ENCODE peak calls at places on chromosomes 6 and 20, in seven cellular contexts. P is KBM-7; F is stimulated activated naive CD4-positive, alpha-beta T cell treated with Interleukin-2 at 50 U/mL for 16 hours; V is AG10803; O is caudate nucleus; C is stomach; Q is fibroblast of lung. U is an unnamed sample.

GRCh38 chr6:157586088-157586414 is 205.1 kb downstream of the ZDHHC14 start:
- DNase-seq in P (no peak), O (no peak), F (no peak), V (no peak), C (no peak), Q (no peak), U (no peak)

GRCh38 chr6:130587778-130588520 is 222.1 kb downstream of the TMEM200A start:
- DNase-seq in F (no peak), C (no peak), P (no peak), V (peak; percentile 91), Q (peak; percentile 94), O (no peak), U (peak; percentile 23)

GRCh38 chr20:17925300-17925939 is 43.2 kb downstream of the SNX5 start:
- DNase-seq in F (no peak), P (no peak), O (no peak), C (no peak), Q (no peak), V (no peak), U (no peak)

GRCh38 chr6:36650848-36651247 is 27.7 kb upstream of the CDKN1A start:
- DNase-seq in P (peak; percentile 65), F (no peak), C (no peak), V (no peak), Q (no peak), O (no peak), U (no peak)

GRCh38 chr20:40689100-40689942 is at the start of gene MAFB:
- DNase-seq in P (peak; percentile 51), Q (peak; percentile 86), O (peak; percentile 89), F (no peak), V (peak; percentile 89), C (peak; percentile 88), U (peak; percentile 99)

GRCh38 chr6:148608211-148608951 is 138.4 kb upstream of the UST start:
- DNase-seq in P (peak; percentile 11), F (no peak), C (no peak), O (no peak), Q (no peak), V (peak; percentile 72), U (no peak)

GRCh38 chr6:147390909-147391536 is 117.5 kb upstream of the SAMD5 start:
- DNase-seq in C (no peak), Q (peak; percentile 15), V (peak; percentile 12), P (peak; percentile 23), F (no peak), O (no peak), U (peak; percentile 15)

GRCh38 chr20:37755665-37756064 is 61.8 kb downstream of the CTNNBL1 start:
- DNase-seq in F (no peak), C (no peak), Q (no peak), P (peak; percentile 18), V (peak; percentile 55), O (no peak), U (peak; percentile 56)

GRCh38 chr6:44676826-44677433 is 289.4 kb downstream of the CDC5L start:
- DNase-seq in O (no peak), Q (no peak), P (no peak), C (no peak), F (no peak), V (no peak), U (peak; percentile 35)

GRCh38 chr6:166488081-166488685 is 98.3 kb downstream of the RAMACL start:
- DNase-seq in O (no peak), P (peak; percentile 93), V (peak; percentile 8), Q (no peak), F (peak; percentile 79), C (peak; percentile 46), U (no peak)

GRCh38 chr6:142444800-142445405 is 143.1 kb downstream of the ADGRG6 start:
- DNase-seq in V (peak; percentile 21), O (no peak), F (no peak), Q (no peak), C (no peak), P (no peak), U (no peak)

GRCh38 chr6:156511051-156511450 is 266.1 kb upstream of the ARID1B start:
- DNase-seq in P (no peak), C (no peak), V (no peak), O (no peak), Q (no peak), F (no peak), U (no peak)

GRCh38 chr6:12288844-12289654 is 1.1 kb upstream of the EDN1 start:
- DNase-seq in F (peak; percentile 7), V (peak; percentile 68), C (peak; percentile 62), P (peak; percentile 69), O (no peak), Q (peak; percentile 48), U (peak; percentile 70)

GRCh38 chr6:34531580-34532201 is 24.4 kb downstream of the SPDEF start:
- DNase-seq in Q (peak; percentile 83), O (peak; percentile 29), P (no peak), V (peak; percentile 78), F (no peak), C (no peak), U (no peak)

GRCh38 chr6:102127253-102127652 is 733.7 kb downstream of the GRIK2 start:
- DNase-seq in O (no peak), V (no peak), F (no peak), C (no peak), Q (no peak), P (no peak), U (no peak)

GRCh38 chr6:111260570-111261298 is 173.4 kb downstream of the SLC16A10 start:
- DNase-seq in V (no peak), Q (peak; percentile 35), C (no peak), P (peak; percentile 34), F (no peak), O (no peak), U (no peak)

U was measured in AG20443.